ENCODE peak calls at places on chromosomes 5 and 9, in nine cellular contexts. T is HL-60, Q is A549, L is bronchial epithelial cell, W is cardiac muscle cell, R is MCF 10A, D is HFF-Myc, U is upper lobe of right lung, A is ovary. J is an unnamed sample.

GRCh38 chr5:98173334-98173733 is 600.1 kb upstream of the RGMB start:
- DNase-seq in T (no peak), Q (no peak), L (peak; percentile 85), W (no peak), R (peak; percentile 38), D (peak; percentile 19), U (no peak), A (no peak), J (no peak)

GRCh38 chr5:151602806-151603205 is 11.7 kb upstream of the FAT2 start:
- DNase-seq in T (no peak), Q (no peak), L (peak; percentile 59), W (no peak), R (no peak), D (no peak), U (no peak), A (no peak), J (no peak)

GRCh38 chr5:84983093-84983492 is 598.4 kb upstream of the EDIL3 start:
- DNase-seq in T (no peak), Q (no peak), L (no peak), W (no peak), R (no peak), D (no peak), U (no peak), A (no peak), J (no peak)

GRCh38 chr9:93646640-93647178 is 70.3 kb downstream of the PHF2 start:
- DNase-seq in T (no peak), Q (no peak), L (no peak), W (no peak), R (no peak), D (no peak), U (peak; percentile 45), A (peak; percentile 2), J (no peak)

GRCh38 chr5:143352691-143353090 is 50.8 kb downstream of the NR3C1 start:
- DNase-seq in T (no peak), Q (no peak), L (no peak), W (no peak), R (no peak), D (no peak), U (no peak), A (no peak), J (no peak)

GRCh38 chr5:59517926-59518585 is 375.5 kb downstream of the PDE4D start:
- DNase-seq in T (no peak), Q (peak; percentile 88), L (peak; percentile 84), W (no peak), R (peak; percentile 48), D (peak; percentile 27), U (no peak), A (no peak), J (no peak)

GRCh38 chr5:42654645-42655044 is 102.0 kb upstream of the CCDC152 start:
- DNase-seq in T (no peak), Q (no peak), L (no peak), W (no peak), R (no peak), D (no peak), U (no peak), A (no peak), J (no peak)

GRCh38 chr5:56569576-56569975 is 245.8 kb upstream of the MAP3K1 start:
- DNase-seq in T (no peak), Q (no peak), L (peak; percentile 48), W (no peak), R (peak; percentile 32), D (no peak), U (no peak), A (no peak), J (no peak)

GRCh38 chr5:131252824-131253171 is 11.1 kb upstream of the CDC42SE2 start:
- DNase-seq in T (peak; percentile 91), Q (no peak), L (no peak), W (no peak), R (no peak), D (no peak), U (peak; percentile 68), A (no peak), J (no peak)

GRCh38 chr5:13866792-13867191 is 77.7 kb downstream of the DNAH5 start:
- DNase-seq in T (no peak), Q (peak; percentile 33), L (peak; percentile 25), W (peak; percentile 84), R (peak; percentile 59), D (peak; percentile 22), U (no peak), A (no peak), J (peak; percentile 88)

GRCh38 chr9:91422832-91423711 is 560 bp downstream of the NFIL3 start:
- DNase-seq in T (peak; percentile 52), Q (peak; percentile 71), L (peak; percentile 59), W (peak; percentile 74), R (peak; percentile 83), D (no peak), U (peak; percentile 85), A (peak; percentile 72), J (peak; percentile 72)

GRCh38 chr5:91053733-91054010 is 329.4 kb downstream of the ARRDC3 start:
- DNase-seq in T (no peak), Q (no peak), L (no peak), W (no peak), R (no peak), D (no peak), U (no peak), A (no peak), J (no peak)

GRCh38 chr9:126234681-126235349 is 91.8 kb upstream of the MVB12B start:
- DNase-seq in T (no peak), Q (no peak), L (no peak), W (no peak), R (no peak), D (no peak), U (no peak), A (no peak), J (no peak)

GRCh38 chr5:34483442-34484033 is 172.6 kb upstream of the RAI14 start:
- DNase-seq in T (no peak), Q (no peak), L (no peak), W (no peak), R (no peak), D (no peak), U (no peak), A (no peak), J (no peak)

GRCh38 chr5:131262953-131263541 is 806 bp upstream of the CDC42SE2 start:
- DNase-seq in T (no peak), Q (no peak), L (peak; percentile 33), W (no peak), R (peak; percentile 65), D (no peak), U (no peak), A (peak; percentile 20), J (no peak)

DNA sequence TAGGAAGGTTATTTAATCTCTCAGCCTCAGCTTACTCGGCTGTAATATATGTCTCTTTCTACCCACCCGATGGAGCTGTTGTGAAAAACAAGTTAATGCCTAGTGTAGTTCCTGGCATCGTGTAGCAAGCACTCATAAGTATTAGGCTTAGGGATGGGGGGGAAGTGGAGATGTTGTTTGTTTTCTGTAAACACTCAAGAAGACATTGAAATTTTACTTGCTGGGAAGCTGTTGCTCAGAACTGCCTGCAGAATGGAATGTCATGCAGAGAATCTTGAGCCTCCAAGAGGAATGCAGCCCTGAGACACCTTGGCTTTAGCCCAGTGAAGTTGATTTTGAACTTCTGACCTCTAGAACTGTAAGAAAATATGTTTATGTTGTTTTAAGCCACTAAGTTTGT is 53.6 kb downstream of the MFAP3 start:
- DNase-seq in T (no peak), Q (peak; percentile 30), L (no peak), W (no peak), R (no peak), D (peak; percentile 7), U (no peak), A (no peak), J (no peak)
- TF ChIP-seq CTCF in T (no peak), Q (no peak), L (no peak), W (no peak), R (no peak), D (no peak), U (no peak), A (no peak), J (no peak)

GRCh38 chr5:116365006-116365496 is 209.6 kb downstream of the SEMA6A start:
- DNase-seq in T (no peak), Q (no peak), L (no peak), W (no peak), R (no peak), D (no peak), U (no peak), A (no peak), J (no peak)
- TF ChIP-seq CTCF in T (no peak), Q (no peak), L (no peak), W (no peak), R (no peak), D (no peak), U (no peak), A (no peak), J (no peak)

GRCh38 chr9:130893250-130894101 is 3.1 kb downstream of the QRFP start:
- DNase-seq in T (peak; percentile 93), Q (peak; percentile 67), L (no peak), W (no peak), R (peak; percentile 9), D (no peak), U (peak; percentile 82), A (no peak), J (peak; percentile 57)
- TF ChIP-seq CTCF in T (peak; percentile 63), Q (peak; percentile 48), L (peak; percentile 55), W (no peak), R (no peak), D (no peak), U (peak; percentile 38), A (no peak), J (peak; percentile 35)

DNA sequence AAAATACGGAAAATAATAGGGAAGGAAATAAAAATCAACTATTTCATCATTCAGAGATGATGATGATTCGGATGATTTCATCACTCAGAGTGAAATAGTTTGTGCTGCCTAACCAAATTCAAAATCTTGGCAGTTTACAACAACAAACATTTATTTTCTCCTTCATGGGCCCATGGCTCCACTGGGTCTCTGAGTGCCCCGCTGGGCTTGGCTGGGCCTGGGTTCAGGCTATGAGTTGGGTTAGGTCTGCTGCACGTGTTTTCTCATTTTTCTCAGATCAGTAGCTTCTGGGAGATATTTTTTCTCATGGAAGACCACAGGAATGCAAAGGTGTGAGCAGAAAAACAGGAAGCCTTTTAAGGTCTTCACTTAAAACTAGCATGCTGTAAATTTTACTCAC is 24.0 kb upstream of the F2RL1 start:
- DNase-seq in T (no peak), Q (no peak), L (peak; percentile 64), W (no peak), R (peak; percentile 43), D (no peak), U (peak; percentile 6), A (no peak), J (no peak)
- TF ChIP-seq CTCF in T (no peak), Q (no peak), L (no peak), W (no peak), R (no peak), D (no peak), U (no peak), A (no peak), J (no peak)

DNA sequence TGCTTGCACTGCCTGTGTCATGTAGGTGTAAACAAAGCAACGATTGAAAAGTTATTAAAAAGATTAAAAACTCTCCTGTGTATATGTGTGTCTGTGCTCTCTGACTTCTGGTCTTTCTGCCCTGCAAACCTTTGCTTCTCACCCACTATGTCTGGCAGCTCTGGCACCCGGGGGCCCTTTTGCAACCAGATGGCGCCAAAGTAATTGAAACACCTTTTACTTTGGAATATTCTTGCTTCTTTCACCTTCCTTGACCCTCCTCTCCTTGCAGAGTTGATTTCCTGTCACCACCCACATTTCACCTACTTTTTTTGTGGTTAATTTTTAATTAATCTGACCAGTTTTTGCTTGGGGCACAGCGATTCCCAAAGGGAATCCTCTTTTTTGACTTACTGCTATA is 275.5 kb downstream of the ARHGEF28 start:
- DNase-seq in T (no peak), Q (peak; percentile 21), L (no peak), W (peak; percentile 30), R (peak; percentile 23), D (no peak), U (no peak), A (no peak), J (no peak)
- TF ChIP-seq CTCF in T (no peak), Q (peak; percentile 33), L (peak; percentile 8), W (no peak), R (no peak), D (no peak), U (no peak), A (no peak), J (no peak)

J was measured in nephron progenitor cell.